ENCODE peak calls at places on chromosomes 4 and X, in four cellular contexts. One of them, this sample, is unnamed.

GRCh38 chrX:149114874-149115273 is 390.2 kb downstream of the IDS start:
- DNase-seq in SK-N-SH: no peak
- DNase-seq in WTC11: no peak
- DNase-seq in GM12878: no peak
- DNase-seq in this sample: no peak

GRCh38 chr4:138911903-138912713 is 103.5 kb upstream of the NOCT start:
- DNase-seq in SK-N-SH: peak; percentile 24
- DNase-seq in WTC11: no peak
- DNase-seq in GM12878: no peak
- DNase-seq in this sample: peak; percentile 47

GRCh38 chr4:182925298-182925738 is 8.1 kb upstream of the DCTD start:
- DNase-seq in SK-N-SH: peak; percentile 79
- DNase-seq in WTC11: peak; percentile 81
- DNase-seq in GM12878: peak; percentile 47
- DNase-seq in this sample: peak; percentile 53

GRCh38 chr4:10721616-10722015 is 37.0 kb upstream of the CLNK start:
- DNase-seq in SK-N-SH: no peak
- DNase-seq in WTC11: no peak
- DNase-seq in GM12878: no peak
- DNase-seq in this sample: no peak

GRCh38 chr4:170305627-170306026 is 215.9 kb upstream of the AADAT start:
- DNase-seq in SK-N-SH: no peak
- DNase-seq in WTC11: no peak
- DNase-seq in GM12878: no peak
- DNase-seq in this sample: no peak

GRCh38 chrX:103792916-103793540 is 16.4 kb downstream of the PLP1 start:
- DNase-seq in SK-N-SH: no peak
- DNase-seq in WTC11: no peak
- DNase-seq in GM12878: no peak
- DNase-seq in this sample: no peak

GRCh38 chrX:125205918-125206665 is 113.6 kb upstream of the TEX13C start:
- DNase-seq in SK-N-SH: peak; percentile 5
- DNase-seq in WTC11: peak; percentile 36
- DNase-seq in GM12878: no peak
- DNase-seq in this sample: no peak

GRCh38 chr4:86250616-86251015 is 109.2 kb downstream of the MAPK10 start:
- DNase-seq in SK-N-SH: no peak
- DNase-seq in WTC11: no peak
- DNase-seq in GM12878: no peak
- DNase-seq in this sample: no peak

DNA sequence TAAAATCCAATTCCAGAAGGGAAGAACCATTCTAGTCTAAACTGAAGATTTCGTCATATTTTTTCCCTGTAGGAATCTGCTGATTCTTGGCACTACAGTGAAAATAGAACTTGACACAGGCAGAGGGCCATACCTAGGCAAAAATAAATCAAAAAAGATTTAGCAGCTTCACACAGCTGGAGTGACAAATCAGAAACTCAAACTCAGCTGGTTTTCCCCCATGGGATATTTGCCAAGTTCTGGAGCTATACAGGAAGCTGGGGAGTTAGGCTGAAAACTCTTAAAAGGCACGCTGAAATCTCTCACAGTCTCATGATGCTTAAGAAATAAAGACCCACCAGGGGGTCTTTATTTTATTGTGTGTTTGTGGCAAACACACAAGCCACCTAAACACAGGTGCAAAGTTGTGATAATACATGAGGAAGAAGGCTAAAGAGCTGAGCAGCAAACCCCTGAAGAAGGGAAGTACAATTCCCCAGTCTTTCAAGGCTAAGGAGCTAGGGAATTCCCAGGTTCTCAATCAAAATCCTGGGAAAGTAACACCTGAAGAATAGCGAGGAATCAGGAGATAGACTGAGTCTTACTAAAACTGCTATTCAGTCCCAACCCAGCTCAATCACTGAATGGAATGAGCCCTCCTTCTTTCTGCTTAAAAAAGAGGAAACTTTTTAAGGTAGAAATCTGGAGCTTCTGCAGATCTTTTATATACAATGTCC is 32.1 kb upstream of the BEND2 start:
- DNase-seq in SK-N-SH: no peak
- DNase-seq in WTC11: no peak
- DNase-seq in GM12878: no peak
- DNase-seq in this sample: no peak
- TF ChIP-seq USF1 in SK-N-SH: no peak
- TF ChIP-seq USF1 in WTC11: no peak
- TF ChIP-seq USF1 in GM12878: no peak
- TF ChIP-seq USF1 in this sample: no peak

GRCh38 chr4:132333723-132334045 is 815.4 kb upstream of the PCDH10 start:
- DNase-seq in SK-N-SH: no peak
- DNase-seq in WTC11: no peak
- DNase-seq in GM12878: no peak
- DNase-seq in this sample: no peak
- TF ChIP-seq USF1 in SK-N-SH: no peak
- TF ChIP-seq USF1 in WTC11: no peak
- TF ChIP-seq USF1 in GM12878: no peak
- TF ChIP-seq USF1 in this sample: no peak

DNA sequence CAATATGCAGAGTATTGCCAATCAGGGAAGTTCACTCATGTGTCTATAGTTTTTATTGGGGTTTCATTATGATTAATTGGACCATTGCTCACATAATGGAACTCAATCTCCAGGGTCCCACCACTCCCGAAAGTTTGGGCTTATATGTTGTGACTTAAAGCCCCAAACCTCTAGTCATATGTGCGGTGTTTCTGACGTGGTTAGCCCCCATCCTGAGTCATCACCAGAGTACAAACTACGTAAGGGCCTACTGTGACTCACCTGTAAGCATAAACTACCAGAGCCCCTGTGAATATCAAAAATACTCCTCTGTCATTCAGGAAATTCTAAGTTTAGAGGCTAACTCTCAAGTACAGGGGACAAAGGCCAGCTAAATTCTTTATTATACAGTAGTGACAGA is 5.4 kb downstream of the YIPF6 start:
- DNase-seq in SK-N-SH: no peak
- DNase-seq in WTC11: no peak
- DNase-seq in GM12878: no peak
- DNase-seq in this sample: peak; percentile 17
- TF ChIP-seq USF1 in SK-N-SH: no peak
- TF ChIP-seq USF1 in WTC11: no peak
- TF ChIP-seq USF1 in GM12878: no peak
- TF ChIP-seq USF1 in this sample: no peak

GRCh38 chr4:124636793-124637192 is 75.7 kb downstream of the ANKRD50 start:
- DNase-seq in SK-N-SH: no peak
- DNase-seq in WTC11: peak; percentile 19
- DNase-seq in GM12878: no peak
- DNase-seq in this sample: no peak
- TF ChIP-seq USF1 in SK-N-SH: no peak
- TF ChIP-seq USF1 in WTC11: no peak
- TF ChIP-seq USF1 in GM12878: no peak
- TF ChIP-seq USF1 in this sample: no peak

GRCh38 chrX:79409657-79410056 is 42.5 kb upstream of the ITM2A start:
- DNase-seq in SK-N-SH: no peak
- DNase-seq in WTC11: no peak
- DNase-seq in GM12878: no peak
- DNase-seq in this sample: no peak

GRCh38 chrX:79415056-79415455 is 47.9 kb upstream of the ITM2A start:
- DNase-seq in SK-N-SH: no peak
- DNase-seq in WTC11: no peak
- DNase-seq in GM12878: no peak
- DNase-seq in this sample: no peak

GRCh38 chrX:79413009-79413408 is 45.9 kb upstream of the ITM2A start:
- DNase-seq in SK-N-SH: peak; percentile 1
- DNase-seq in WTC11: no peak
- DNase-seq in GM12878: no peak
- DNase-seq in this sample: peak; percentile 23

GRCh38 chrX:79408623-79409322 is 41.6 kb upstream of the ITM2A start:
- DNase-seq in SK-N-SH: no peak
- DNase-seq in WTC11: no peak
- DNase-seq in GM12878: no peak
- DNase-seq in this sample: no peak

GRCh38 chrX:79413963-79414362 is 46.8 kb upstream of the ITM2A start:
- DNase-seq in SK-N-SH: no peak
- DNase-seq in WTC11: no peak
- DNase-seq in GM12878: no peak
- DNase-seq in this sample: no peak
- TF ChIP-seq USF1 in SK-N-SH: no peak
- TF ChIP-seq USF1 in WTC11: no peak
- TF ChIP-seq USF1 in GM12878: no peak
- TF ChIP-seq USF1 in this sample: no peak

GRCh38 chrX:64192673-64193072 is 12.8 kb downstream of the AMER1 start:
- DNase-seq in SK-N-SH: no peak
- DNase-seq in WTC11: no peak
- DNase-seq in GM12878: no peak
- DNase-seq in this sample: no peak
- TF ChIP-seq USF1 in SK-N-SH: no peak
- TF ChIP-seq USF1 in WTC11: no peak
- TF ChIP-seq USF1 in GM12878: no peak
- TF ChIP-seq USF1 in this sample: no peak

GRCh38 chr4:42954925-42955669 is 62.6 kb downstream of the GRXCR1 start:
- DNase-seq in SK-N-SH: no peak
- DNase-seq in WTC11: no peak
- DNase-seq in GM12878: no peak
- DNase-seq in this sample: no peak
- TF ChIP-seq USF1 in SK-N-SH: no peak
- TF ChIP-seq USF1 in WTC11: no peak
- TF ChIP-seq USF1 in GM12878: no peak
- TF ChIP-seq USF1 in this sample: no peak

GRCh38 chrX:10576777-10577444 is 43.5 kb downstream of the MID1 start:
- DNase-seq in SK-N-SH: no peak
- DNase-seq in WTC11: no peak
- DNase-seq in GM12878: no peak
- DNase-seq in this sample: no peak
- TF ChIP-seq USF1 in SK-N-SH: no peak
- TF ChIP-seq USF1 in WTC11: no peak
- TF ChIP-seq USF1 in GM12878: no peak
- TF ChIP-seq USF1 in this sample: no peak

GRCh38 chr4:105061136-105061696 is 85.5 kb upstream of the TET2 start:
- DNase-seq in SK-N-SH: no peak
- DNase-seq in WTC11: no peak
- DNase-seq in GM12878: peak; percentile 85
- DNase-seq in this sample: no peak
- TF ChIP-seq USF1 in SK-N-SH: no peak
- TF ChIP-seq USF1 in WTC11: no peak
- TF ChIP-seq USF1 in GM12878: no peak
- TF ChIP-seq USF1 in this sample: no peak

GRCh38 chr4:16952462-16952871 is 54.0 kb upstream of the LDB2 start:
- DNase-seq in SK-N-SH: peak; percentile 30
- DNase-seq in WTC11: no peak
- DNase-seq in GM12878: no peak
- DNase-seq in this sample: no peak
- TF ChIP-seq USF1 in SK-N-SH: no peak
- TF ChIP-seq USF1 in WTC11: no peak
- TF ChIP-seq USF1 in GM12878: no peak
- TF ChIP-seq USF1 in this sample: no peak